ENCODE peak calls at places on chromosomes 16 and 17, in ten cellular contexts. One of them, this sample, is unnamed.

GRCh38 chr17:2064511-2064910 is 9.6 kb downstream of the HIC1 start:
- DNase-seq in fibroblast of the conjunctiva: no peak
- DNase-seq in lower leg skin: peak; percentile 84
- DNase-seq in neuronal stem cell: no peak
- DNase-seq in GM13976: peak; percentile 50
- DNase-seq in stimulated activated CD4-positive, alpha-beta T cell treated with anti-CD3 and anti-CD28 coated beads, Interleukin-2, amount 100 ng/mL, for 4 hours: no peak
- DNase-seq in transverse colon: peak; percentile 36
- DNase-seq in NCI-H748 treated with DMSO at 0.1 percent for 48 hours: no peak
- DNase-seq in hypothalamus: no peak
- DNase-seq in activated T-cell treated with anti-CD3 and anti-CD28 coated beads for 24 hours: no peak
- DNase-seq in this sample: no peak

GRCh38 chr16:64309398-64310110 is 812.3 kb downstream of the CDH11 start:
- DNase-seq in stimulated activated CD4-positive, alpha-beta T cell treated with anti-CD3 and anti-CD28 coated beads, Interleukin-2, amount 100 ng/mL, for 4 hours: no peak
- DNase-seq in GM13976: no peak
- DNase-seq in fibroblast of the conjunctiva: no peak
- DNase-seq in lower leg skin: no peak
- DNase-seq in hypothalamus: no peak
- DNase-seq in neuronal stem cell: no peak
- DNase-seq in NCI-H748 treated with DMSO at 0.1 percent for 48 hours: no peak
- DNase-seq in transverse colon: no peak
- DNase-seq in activated T-cell treated with anti-CD3 and anti-CD28 coated beads for 24 hours: no peak
- DNase-seq in this sample: no peak

GRCh38 chr17:76716834-76717205 is 6.1 kb upstream of the MXRA7 start:
- DNase-seq in GM13976: no peak
- DNase-seq in fibroblast of the conjunctiva: no peak
- DNase-seq in activated T-cell treated with anti-CD3 and anti-CD28 coated beads for 24 hours: no peak
- DNase-seq in lower leg skin: no peak
- DNase-seq in NCI-H748 treated with DMSO at 0.1 percent for 48 hours: no peak
- DNase-seq in hypothalamus: no peak
- DNase-seq in stimulated activated CD4-positive, alpha-beta T cell treated with anti-CD3 and anti-CD28 coated beads, Interleukin-2, amount 100 ng/mL, for 4 hours: no peak
- DNase-seq in neuronal stem cell: no peak
- DNase-seq in transverse colon: no peak
- DNase-seq in this sample: peak; percentile 73

GRCh38 chr17:71790791-71791190 is 330.0 kb upstream of the SOX9 start:
- DNase-seq in hypothalamus: no peak
- DNase-seq in neuronal stem cell: no peak
- DNase-seq in transverse colon: no peak
- DNase-seq in stimulated activated CD4-positive, alpha-beta T cell treated with anti-CD3 and anti-CD28 coated beads, Interleukin-2, amount 100 ng/mL, for 4 hours: no peak
- DNase-seq in fibroblast of the conjunctiva: no peak
- DNase-seq in activated T-cell treated with anti-CD3 and anti-CD28 coated beads for 24 hours: no peak
- DNase-seq in GM13976: no peak
- DNase-seq in NCI-H748 treated with DMSO at 0.1 percent for 48 hours: no peak
- DNase-seq in lower leg skin: no peak
- DNase-seq in this sample: no peak

GRCh38 chr16:4373909-4374742 is 2.5 kb downstream of the VASN start:
- DNase-seq in stimulated activated CD4-positive, alpha-beta T cell treated with anti-CD3 and anti-CD28 coated beads, Interleukin-2, amount 100 ng/mL, for 4 hours: no peak
- DNase-seq in transverse colon: peak; percentile 64
- DNase-seq in lower leg skin: peak; percentile 97
- DNase-seq in GM13976: no peak
- DNase-seq in hypothalamus: peak; percentile 28
- DNase-seq in fibroblast of the conjunctiva: peak; percentile 93
- DNase-seq in neuronal stem cell: no peak
- DNase-seq in activated T-cell treated with anti-CD3 and anti-CD28 coated beads for 24 hours: no peak
- DNase-seq in NCI-H748 treated with DMSO at 0.1 percent for 48 hours: no peak
- DNase-seq in this sample: peak; percentile 93

GRCh38 chr17:40025991-40026815 is 11.0 kb downstream of the CSF3 start:
- DNase-seq in neuronal stem cell: no peak
- DNase-seq in activated T-cell treated with anti-CD3 and anti-CD28 coated beads for 24 hours: peak; percentile 7
- DNase-seq in lower leg skin: no peak
- DNase-seq in stimulated activated CD4-positive, alpha-beta T cell treated with anti-CD3 and anti-CD28 coated beads, Interleukin-2, amount 100 ng/mL, for 4 hours: peak; percentile 29
- DNase-seq in GM13976: peak; percentile 22
- DNase-seq in transverse colon: no peak
- DNase-seq in fibroblast of the conjunctiva: no peak
- DNase-seq in NCI-H748 treated with DMSO at 0.1 percent for 48 hours: no peak
- DNase-seq in hypothalamus: no peak
- DNase-seq in this sample: no peak

GRCh38 chr17:13409455-13409854 is 192.3 kb downstream of the HS3ST3A1 start:
- DNase-seq in fibroblast of the conjunctiva: no peak
- DNase-seq in stimulated activated CD4-positive, alpha-beta T cell treated with anti-CD3 and anti-CD28 coated beads, Interleukin-2, amount 100 ng/mL, for 4 hours: no peak
- DNase-seq in NCI-H748 treated with DMSO at 0.1 percent for 48 hours: no peak
- DNase-seq in hypothalamus: no peak
- DNase-seq in GM13976: no peak
- DNase-seq in activated T-cell treated with anti-CD3 and anti-CD28 coated beads for 24 hours: no peak
- DNase-seq in neuronal stem cell: no peak
- DNase-seq in transverse colon: no peak
- DNase-seq in lower leg skin: no peak
- DNase-seq in this sample: no peak

GRCh38 chr17:40561294-40561870 is 3.9 kb downstream of the CCR7 start:
- DNase-seq in stimulated activated CD4-positive, alpha-beta T cell treated with anti-CD3 and anti-CD28 coated beads, Interleukin-2, amount 100 ng/mL, for 4 hours: no peak
- DNase-seq in lower leg skin: peak; percentile 75
- DNase-seq in transverse colon: no peak
- DNase-seq in hypothalamus: no peak
- DNase-seq in neuronal stem cell: no peak
- DNase-seq in NCI-H748 treated with DMSO at 0.1 percent for 48 hours: no peak
- DNase-seq in GM13976: peak; percentile 57
- DNase-seq in activated T-cell treated with anti-CD3 and anti-CD28 coated beads for 24 hours: no peak
- DNase-seq in fibroblast of the conjunctiva: no peak
- DNase-seq in this sample: no peak

GRCh38 chr17:68700391-68700790 is 99.2 kb upstream of the FAM20A start:
- DNase-seq in NCI-H748 treated with DMSO at 0.1 percent for 48 hours: no peak
- DNase-seq in activated T-cell treated with anti-CD3 and anti-CD28 coated beads for 24 hours: no peak
- DNase-seq in transverse colon: no peak
- DNase-seq in neuronal stem cell: no peak
- DNase-seq in stimulated activated CD4-positive, alpha-beta T cell treated with anti-CD3 and anti-CD28 coated beads, Interleukin-2, amount 100 ng/mL, for 4 hours: no peak
- DNase-seq in lower leg skin: no peak
- DNase-seq in GM13976: no peak
- DNase-seq in fibroblast of the conjunctiva: no peak
- DNase-seq in hypothalamus: no peak
- DNase-seq in this sample: no peak

GRCh38 chr17:63191610-63192009 is 225.6 kb downstream of the TANC2 start:
- DNase-seq in transverse colon: peak; percentile 10
- DNase-seq in fibroblast of the conjunctiva: no peak
- DNase-seq in stimulated activated CD4-positive, alpha-beta T cell treated with anti-CD3 and anti-CD28 coated beads, Interleukin-2, amount 100 ng/mL, for 4 hours: no peak
- DNase-seq in lower leg skin: no peak
- DNase-seq in hypothalamus: no peak
- DNase-seq in NCI-H748 treated with DMSO at 0.1 percent for 48 hours: no peak
- DNase-seq in GM13976: no peak
- DNase-seq in neuronal stem cell: no peak
- DNase-seq in activated T-cell treated with anti-CD3 and anti-CD28 coated beads for 24 hours: no peak
- DNase-seq in this sample: no peak

GRCh38 chr17:65261682-65262636 is 124.8 kb downstream of the RGS9 start:
- DNase-seq in activated T-cell treated with anti-CD3 and anti-CD28 coated beads for 24 hours: no peak
- DNase-seq in GM13976: no peak
- DNase-seq in transverse colon: no peak
- DNase-seq in fibroblast of the conjunctiva: no peak
- DNase-seq in neuronal stem cell: no peak
- DNase-seq in lower leg skin: peak; percentile 4
- DNase-seq in stimulated activated CD4-positive, alpha-beta T cell treated with anti-CD3 and anti-CD28 coated beads, Interleukin-2, amount 100 ng/mL, for 4 hours: no peak
- DNase-seq in hypothalamus: no peak
- DNase-seq in NCI-H748 treated with DMSO at 0.1 percent for 48 hours: no peak
- DNase-seq in this sample: no peak

GRCh38 chr17:41760878-41761277 is 25.6 kb downstream of the JUP start:
- DNase-seq in neuronal stem cell: no peak
- DNase-seq in stimulated activated CD4-positive, alpha-beta T cell treated with anti-CD3 and anti-CD28 coated beads, Interleukin-2, amount 100 ng/mL, for 4 hours: no peak
- DNase-seq in transverse colon: no peak
- DNase-seq in fibroblast of the conjunctiva: no peak
- DNase-seq in hypothalamus: no peak
- DNase-seq in NCI-H748 treated with DMSO at 0.1 percent for 48 hours: no peak
- DNase-seq in GM13976: no peak
- DNase-seq in activated T-cell treated with anti-CD3 and anti-CD28 coated beads for 24 hours: no peak
- DNase-seq in lower leg skin: no peak
- DNase-seq in this sample: no peak

GRCh38 chr17:949623-950338 is 29.8 kb downstream of the NXN start:
- DNase-seq in GM13976: no peak
- DNase-seq in fibroblast of the conjunctiva: no peak
- DNase-seq in neuronal stem cell: peak; percentile 70
- DNase-seq in lower leg skin: no peak
- DNase-seq in NCI-H748 treated with DMSO at 0.1 percent for 48 hours: no peak
- DNase-seq in transverse colon: no peak
- DNase-seq in hypothalamus: no peak
- DNase-seq in activated T-cell treated with anti-CD3 and anti-CD28 coated beads for 24 hours: no peak
- DNase-seq in stimulated activated CD4-positive, alpha-beta T cell treated with anti-CD3 and anti-CD28 coated beads, Interleukin-2, amount 100 ng/mL, for 4 hours: no peak
- DNase-seq in this sample: no peak

GRCh38 chr16:1160773-1161348 is 8.0 kb downstream of the CACNA1H start:
- DNase-seq in fibroblast of the conjunctiva: no peak
- DNase-seq in NCI-H748 treated with DMSO at 0.1 percent for 48 hours: no peak
- DNase-seq in transverse colon: no peak
- DNase-seq in lower leg skin: no peak
- DNase-seq in hypothalamus: no peak
- DNase-seq in stimulated activated CD4-positive, alpha-beta T cell treated with anti-CD3 and anti-CD28 coated beads, Interleukin-2, amount 100 ng/mL, for 4 hours: no peak
- DNase-seq in neuronal stem cell: no peak
- DNase-seq in activated T-cell treated with anti-CD3 and anti-CD28 coated beads for 24 hours: no peak
- DNase-seq in GM13976: no peak
- DNase-seq in this sample: no peak

GRCh38 chr16:26569793-26570192 is 496.9 kb upstream of the C16orf82 start:
- DNase-seq in fibroblast of the conjunctiva: no peak
- DNase-seq in lower leg skin: no peak
- DNase-seq in NCI-H748 treated with DMSO at 0.1 percent for 48 hours: peak; percentile 3
- DNase-seq in transverse colon: no peak
- DNase-seq in stimulated activated CD4-positive, alpha-beta T cell treated with anti-CD3 and anti-CD28 coated beads, Interleukin-2, amount 100 ng/mL, for 4 hours: no peak
- DNase-seq in neuronal stem cell: peak; percentile 12
- DNase-seq in activated T-cell treated with anti-CD3 and anti-CD28 coated beads for 24 hours: no peak
- DNase-seq in hypothalamus: no peak
- DNase-seq in GM13976: peak; percentile 6
- DNase-seq in this sample: no peak

This sample was measured in AG04450.